ENCODE peak calls at places on chromosomes 4 and X, in six cellular contexts. C is HFF-Myc, V is pancreas, R is psoas muscle, S is fibroblast of mammary gland, X is lower leg skin. A is an unnamed sample.

GRCh38 chr4:88526221-88526815 is 2.7 kb upstream of the PYURF start:
- DNase-seq in R (no peak), X (no peak), S (peak; percentile 34), C (no peak), V (no peak), A (no peak)

GRCh38 chrX:115957862-115958490 is 212.6 kb upstream of the AGTR2 start:
- DNase-seq in V (no peak), X (no peak), R (no peak), C (no peak), S (no peak), A (no peak)

GRCh38 chr4:84708406-84709135 is 125.6 kb downstream of the CDS1 start:
- DNase-seq in V (no peak), X (no peak), C (no peak), R (no peak), S (peak; percentile 64), A (no peak)

GRCh38 chrX:78104447-78105176 is 564 bp downstream of the PGK1 start:
- DNase-seq in C (no peak), V (peak; percentile 44), R (peak; percentile 51), S (peak; percentile 50), X (peak; percentile 90), A (peak; percentile 24)

GRCh38 chr4:96630839-96631238 is 790.9 kb downstream of the PDHA2 start:
- DNase-seq in C (no peak), V (no peak), S (no peak), X (no peak), R (no peak), A (no peak)

GRCh38 chrX:106481341-106481740 is 130.4 kb upstream of the RADX start:
- DNase-seq in S (peak; percentile 53), C (peak; percentile 19), R (no peak), X (no peak), V (peak; percentile 7), A (peak; percentile 4)

GRCh38 chrX:51569561-51569960 is 49.2 kb downstream of the CENPVL3 start:
- DNase-seq in S (peak; percentile 1), R (no peak), V (no peak), X (no peak), C (no peak), A (no peak)

GRCh38 chrX:24768556-24768955 is 74.8 kb downstream of the POLA1 start:
- DNase-seq in C (no peak), V (no peak), R (no peak), X (no peak), S (no peak), A (no peak)

GRCh38 chr4:54217642-54218486 is 11.2 kb upstream of the PDGFRA start:
- DNase-seq in C (peak; percentile 97), S (peak; percentile 98), R (peak; percentile 76), X (peak; percentile 95), V (peak; percentile 53), A (no peak)

GRCh38 chr4:121736735-121737351 is 28.1 kb downstream of the SMIM43 start:
- DNase-seq in S (peak; percentile 73), R (no peak), X (no peak), V (no peak), C (peak; percentile 36), A (no peak)

GRCh38 chr4:184649971-184650855 is 675 bp downstream of the PRIMPOL start:
- DNase-seq in S (peak; percentile 63), R (no peak), V (no peak), C (no peak), X (no peak), A (no peak)

GRCh38 chr4:82948647-82949204 is 48.2 kb downstream of the THAP9 start:
- DNase-seq in C (no peak), S (peak; percentile 56), V (no peak), R (no peak), X (no peak), A (no peak)

GRCh38 chr4:76197971-76198410 is 15.6 kb downstream of the SCARB2 start:
- DNase-seq in V (peak; percentile 43), C (no peak), S (peak; percentile 68), R (peak; percentile 55), X (peak; percentile 89), A (no peak)

GRCh38 chr4:150236626-150237025 is 158.4 kb downstream of the DCLK2 start:
- DNase-seq in C (no peak), R (no peak), V (no peak), X (no peak), S (peak; percentile 76), A (no peak)

GRCh38 chr4:5955201-5955821 is 62.4 kb upstream of the CRMP1 start:
- DNase-seq in R (no peak), V (peak; percentile 31), X (peak; percentile 78), C (no peak), S (no peak), A (no peak)

GRCh38 chrX:13798184-13798583 is 18.7 kb downstream of the GPM6B start:
- DNase-seq in C (no peak), X (no peak), R (no peak), V (no peak), S (no peak), A (no peak)

GRCh38 chr4:38675167-38676121 is 11.4 kb downstream of the KLF3 start:
- DNase-seq in X (peak; percentile 95), R (peak; percentile 62), S (peak; percentile 88), C (peak; percentile 78), V (peak; percentile 62), A (no peak)

GRCh38 chrX:104343408-104344129 is 88.8 kb upstream of the ESX1 start:
- DNase-seq in R (no peak), V (peak; percentile 23), S (peak; percentile 83), C (peak; percentile 61), X (no peak), A (peak; percentile 33)

GRCh38 chrX:105167233-105167632 is 53.3 kb downstream of the TEX13A start:
- DNase-seq in X (no peak), S (peak; percentile 34), V (no peak), R (no peak), C (no peak), A (no peak)

GRCh38 chrX:8201896-8202331 is 30.8 kb upstream of the VCX2 start:
- DNase-seq in S (no peak), C (no peak), V (no peak), X (no peak), R (peak; percentile 14), A (no peak)

GRCh38 chr4:20248155-20248558 is 3.5 kb upstream of the SLIT2 start:
- DNase-seq in X (no peak), R (no peak), C (peak; percentile 85), S (peak; percentile 92), V (no peak), A (peak; percentile 81)

GRCh38 chr4:20251796-20252655 is at the start of gene SLIT2:
- DNase-seq in V (peak; percentile 70), R (peak; percentile 83), S (peak; percentile 75), C (no peak), X (peak; percentile 96), A (no peak)

GRCh38 chr4:20252656-20253271 is 1.1 kb downstream of the SLIT2 start:
- DNase-seq in X (peak; percentile 87), V (peak; percentile 2), R (peak; percentile 40), S (peak; percentile 50), C (no peak), A (no peak)

GRCh38 chr4:20251061-20251795 is 477 bp upstream of the SLIT2 start:
- DNase-seq in S (no peak), C (no peak), X (no peak), V (no peak), R (no peak), A (no peak)

DNA sequence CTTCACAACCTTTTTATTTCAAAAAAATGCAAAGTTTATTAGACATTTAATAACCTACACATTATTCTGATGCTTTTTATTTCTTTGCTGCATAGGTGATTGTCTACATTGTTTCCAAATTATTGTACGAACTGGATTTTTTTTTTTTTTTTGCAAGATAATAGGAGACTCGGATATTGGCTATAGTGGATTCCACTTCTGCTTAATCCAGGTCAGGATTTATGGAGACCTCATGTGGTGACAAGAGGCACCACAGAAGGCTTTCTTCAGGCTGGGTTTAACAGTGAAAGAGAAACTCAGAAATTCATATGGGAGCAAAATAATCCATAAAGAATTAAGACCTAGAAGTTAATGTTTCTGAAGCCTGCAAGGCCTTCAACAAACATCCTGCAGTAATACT is 2.4 kb upstream of the SLIT2 start:
- DNase-seq in C (no peak), R (no peak), S (peak; percentile 74), V (no peak), X (no peak), A (no peak)
- TF ChIP-seq CTCF in C (peak; percentile 47), R (peak; percentile 5), S (peak; percentile 77), V (peak; percentile 24), X (no peak), A (peak; percentile 66)

GRCh38 chr4:188728359-188728758 is 589.1 kb downstream of the TRIML1 start:
- DNase-seq in C (no peak), R (no peak), X (no peak), S (peak; percentile 6), V (no peak), A (no peak)

GRCh38 chr4:188722911-188723310 is 583.7 kb downstream of the TRIML1 start:
- DNase-seq in R (no peak), S (no peak), V (no peak), X (no peak), C (peak; percentile 57), A (peak; percentile 31)

GRCh38 chr4:188727746-188728145 is 588.5 kb downstream of the TRIML1 start:
- DNase-seq in X (no peak), C (no peak), V (no peak), R (no peak), S (no peak), A (no peak)
- H3K4me3 ChIP-seq in X (no peak overlapping the region), C (no peak overlapping the region), V (no peak overlapping the region), R (no peak overlapping the region), S (no peak overlapping the region), A (no peak overlapping the region)

DNA sequence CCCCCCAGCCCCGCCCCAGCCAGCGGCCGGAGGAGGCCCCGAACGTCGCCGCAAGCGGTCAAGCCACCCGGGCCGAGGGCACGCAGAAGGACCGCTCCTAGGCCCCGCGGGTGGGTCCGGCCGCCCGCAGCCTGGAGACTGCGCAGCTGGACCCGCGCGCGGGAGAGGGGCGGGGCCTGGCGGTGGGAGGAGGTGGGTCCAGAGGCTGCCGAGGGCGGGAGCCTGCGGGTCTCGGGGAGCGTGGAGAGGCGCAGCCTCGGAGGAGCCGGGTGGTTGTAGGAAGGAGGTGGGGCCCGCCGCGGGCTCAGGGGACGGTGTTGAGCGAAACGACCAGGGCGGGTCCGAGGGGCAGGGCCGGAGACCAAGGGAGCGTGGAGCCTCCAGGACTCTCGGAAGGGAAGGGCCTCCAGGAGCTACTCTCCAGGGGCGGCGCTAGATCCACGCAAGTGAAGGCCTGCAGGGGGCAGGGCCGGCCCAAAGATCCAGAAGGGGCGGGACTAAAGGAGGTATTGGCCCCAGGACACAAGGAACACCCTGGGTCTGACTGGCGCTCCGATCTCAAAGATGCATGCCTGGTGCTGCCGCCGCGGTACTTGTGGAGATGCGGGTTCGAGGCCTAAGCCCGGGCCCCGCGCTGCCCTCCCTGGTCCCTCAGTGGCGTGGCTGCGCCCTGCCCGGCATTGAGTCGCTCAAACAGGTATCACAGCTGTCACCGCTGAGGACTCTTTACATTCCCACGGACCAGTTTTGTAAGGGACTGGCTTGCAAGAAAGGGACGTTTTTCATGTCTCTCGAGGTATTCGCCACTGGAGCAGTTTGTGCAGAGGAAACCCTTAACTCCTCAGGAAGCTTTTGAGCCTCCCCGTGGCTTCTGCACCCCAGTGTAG is 5.9 kb downstream of the TIMM17B start:
- DNase-seq in X (peak; percentile 96), R (peak; percentile 85), S (peak; percentile 78), V (peak; percentile 83), C (no peak), A (no peak)
- TF ChIP-seq CTCF in X (no peak), R (peak; percentile 35), S (peak; percentile 33), V (peak; percentile 19), C (peak; percentile 40), A (peak; percentile 53)

DNA sequence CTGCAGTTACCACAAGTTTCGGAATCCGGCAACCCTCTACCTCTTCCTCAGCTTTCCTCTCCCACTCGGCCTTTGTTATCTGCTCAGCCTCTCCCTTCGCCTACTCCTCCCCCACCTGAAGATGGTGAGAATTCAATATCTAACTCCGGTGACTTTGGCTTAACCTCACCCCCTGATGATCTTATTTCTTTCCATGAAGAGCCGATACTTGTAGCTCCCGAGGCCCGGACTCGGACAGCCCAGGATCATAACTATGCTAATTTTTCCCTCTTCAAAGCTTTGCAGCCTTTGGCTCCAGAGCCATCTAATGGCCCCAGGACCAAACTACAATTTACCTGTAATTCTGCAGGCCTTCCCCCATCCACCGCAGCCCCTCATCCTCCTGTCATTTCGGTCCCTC is 32.0 kb upstream of the MGST2 start:
- DNase-seq in C (no peak), V (peak; percentile 19), S (peak; percentile 39), X (no peak), R (peak; percentile 22), A (no peak)
- H3K4me3 ChIP-seq in C (no peak overlapping the region), V (no peak overlapping the region), S (no peak overlapping the region), X (no peak overlapping the region), R (peak overlapping the region; percentile 25), A (peak overlapping the region; percentile 4)